ENCODE peak calls at places on chromosomes 12 and 14, in eight cellular contexts. N is activated CD4-positive, alpha-beta memory T cell treated with anti-CD3 and anti-CD28 coated beads, Interleukin-2, amount 10 ng/mL, durations not matched to agents 7 days and 5 days; F is stimulated activated CD4-positive, alpha-beta T cell treated with anti-CD3 and anti-CD28 coated beads, Interleukin-2, amount 100 ng/mL, for 24 hours; P is NCI-H1105; E is activated naive CD8-positive, alpha-beta T cell treated with anti-CD3 and anti-CD28 coated beads, Interleukin-2, amount 50 U/mL, for 24 hours; D is HCEC 1CT; O is glutamatergic neuron; M is B cell. G is an unnamed sample.

GRCh38 chr12:48334807-48335206 is 15.9 kb downstream of the ZNF641 start:
- DNase-seq in N (no peak), F (peak), P (no peak), E (peak), D (no peak), O (no peak), M (no peak), G (no peak)

GRCh38 chr12:40226652-40227051 is 1.9 kb downstream of the LRRK2 start:
- DNase-seq in N (no peak), F (no peak), P (no peak), E (no peak), D (peak), O (no peak), M (no peak), G (no peak)

GRCh38 chr12:43094886-43095285 is 457.1 kb downstream of the ADAMTS20 start:
- DNase-seq in N (no peak), F (no peak), P (no peak), E (no peak), D (no peak), O (no peak), M (no peak), G (no peak)

GRCh38 chr12:88310666-88311065 is 168.6 kb downstream of the TMTC3 start:
- DNase-seq in N (no peak), F (no peak), P (no peak), E (no peak), D (no peak), O (no peak), M (no peak), G (no peak)

GRCh38 chr14:105253329-105253682 is 5.0 kb downstream of the BTBD6 start:
- DNase-seq in N (no peak), F (no peak), P (no peak), E (no peak), D (no peak), O (no peak), M (no peak), G (no peak)

GRCh38 chr12:30268036-30268435 is 427.6 kb downstream of the IPO8 start:
- DNase-seq in N (no peak), F (no peak), P (no peak), E (no peak), D (no peak), O (no peak), M (no peak), G (no peak)

GRCh38 chr12:124228050-124228711 is 66.7 kb upstream of the RFLNA start:
- DNase-seq in N (no peak), F (no peak), P (no peak), E (no peak), D (no peak), O (no peak), M (no peak), G (no peak)

GRCh38 chr12:56699020-56699661 is 11.1 kb upstream of the PTGES3 start:
- DNase-seq in N (no peak), F (no peak), P (no peak), E (no peak), D (no peak), O (no peak), M (no peak), G (no peak)

GRCh38 chr12:130873106-130873795 is 1.4 kb downstream of the RAN start:
- DNase-seq in N (no peak), F (no peak), P (no peak), E (no peak), D (no peak), O (no peak), M (no peak), G (no peak)

G was measured in WERI-Rb-1.